ENCODE peak calls at places on chromosomes 16 and 17, in six cellular contexts. Q, B, U, H, P and G are unnamed samples.
A peak's percentile ranks its signal among the peaks of the same experiment; 100 is the strongest.

GRCh38 chr16:17271687-17272086 is 199.1 kb downstream of the XYLT1 start:
- DNase-seq in Q (no peak), B (peak; percentile 63), U (no peak), H (peak; percentile 24), P (no peak), G (no peak)

GRCh38 chr16:55539049-55539448 is 27.4 kb upstream of the CAPNS2 start:
- DNase-seq in Q (no peak), B (no peak), U (no peak), H (no peak), P (no peak), G (no peak)

GRCh38 chr17:44872131-44872768 is 24.6 kb downstream of the HIGD1B start:
- DNase-seq in Q (no peak), B (peak; percentile 8), U (no peak), H (peak; percentile 18), P (no peak), G (no peak)

GRCh38 chr17:81576621-81577277 is 24.6 kb upstream of the FAAP100 start:
- DNase-seq in Q (peak; percentile 84), B (no peak), U (no peak), H (peak; percentile 89), P (no peak), G (no peak)

GRCh38 chr16:10965440-10966039 is 21.2 kb downstream of the CLEC16A start:
- DNase-seq in Q (no peak), B (no peak), U (no peak), H (no peak), P (no peak), G (no peak)

GRCh38 chr16:85757341-85757822 is 6.5 kb upstream of the C16orf74 start:
- DNase-seq in Q (no peak), B (no peak), U (no peak), H (peak; percentile 89), P (no peak), G (no peak)

GRCh38 chr16:49330562-49331201 is 42.9 kb upstream of the C16orf78 start:
- DNase-seq in Q (no peak), B (no peak), U (no peak), H (no peak), P (no peak), G (no peak)

GRCh38 chr17:50087246-50087911 is 7.8 kb upstream of the PDK2 start:
- DNase-seq in Q (peak; percentile 65), B (peak; percentile 54), U (no peak), H (peak; percentile 72), P (peak; percentile 70), G (no peak)

GRCh38 chr16:561957-562938 is 2.1 kb downstream of the PRR35 start:
- DNase-seq in Q (no peak), B (no peak), U (no peak), H (no peak), P (no peak), G (no peak)

GRCh38 chr17:68346448-68346847 is 55.2 kb downstream of the ARSG start:
- DNase-seq in Q (no peak), B (peak; percentile 35), U (no peak), H (no peak), P (peak; percentile 56), G (no peak)

GRCh38 chr17:13561606-13562270 is 40.0 kb downstream of the HS3ST3A1 start:
- DNase-seq in Q (peak; percentile 41), B (no peak), U (no peak), H (peak; percentile 95), P (no peak), G (no peak)

GRCh38 chr16:86508028-86508946 is 2.0 kb upstream of the FOXF1 start:
- DNase-seq in Q (no peak), B (no peak), U (no peak), H (no peak), P (no peak), G (no peak)

GRCh38 chr16:6446370-6446769 is 886.3 kb upstream of the RBFOX1 start:
- DNase-seq in Q (no peak), B (no peak), U (no peak), H (no peak), P (no peak), G (no peak)

GRCh38 chr16:53201900-53202299 is 147.1 kb downstream of the CHD9 start:
- DNase-seq in Q (no peak), B (no peak), U (no peak), H (no peak), P (no peak), G (no peak)

GRCh38 chr17:3022197-3022596 is 41.2 kb downstream of the OR1D5 start:
- DNase-seq in Q (no peak), B (no peak), U (no peak), H (no peak), P (no peak), G (no peak)

GRCh38 chr17:37642706-37643105 is 540 bp downstream of the DDX52 start:
- DNase-seq in Q (no peak), B (peak; percentile 3), U (no peak), H (peak; percentile 50), P (no peak), G (no peak)

GRCh38 chr17:65218261-65218660 is 81.1 kb downstream of the RGS9 start:
- DNase-seq in Q (no peak), B (no peak), U (no peak), H (no peak), P (no peak), G (no peak)

GRCh38 chr17:6471531-6472465 is 27.5 kb downstream of the PIMREG start:
- DNase-seq in Q (peak; percentile 88), B (no peak), U (peak; percentile 25), H (peak; percentile 57), P (no peak), G (no peak)

GRCh38 chr17:56754523-56755208 is 79.1 kb downstream of the C17orf67 start:
- DNase-seq in Q (peak; percentile 38), B (no peak), U (no peak), H (peak; percentile 59), P (no peak), G (no peak)

GRCh38 chr16:30740364-30741251 is 7.6 kb upstream of the PHKG2 start:
- DNase-seq in Q (peak; percentile 93), B (no peak), U (peak; percentile 41), H (peak; percentile 74), P (no peak), G (no peak)

GRCh38 chr17:29760771-29761682 is 138.3 kb upstream of the CORO6 start:
- DNase-seq in Q (peak; percentile 67), B (peak; percentile 80), U (no peak), H (peak; percentile 90), P (peak; percentile 87), G (no peak)

GRCh38 chr17:44581868-44582267 is 24.6 kb downstream of the FZD2 start:
- DNase-seq in Q (no peak), B (no peak), U (no peak), H (no peak), P (no peak), G (no peak)

GRCh38 chr16:84650062-84650991 is 2.0 kb downstream of the KLHL36 start:
- DNase-seq in Q (no peak), B (no peak), U (peak; percentile 42), H (peak; percentile 26), P (no peak), G (peak; percentile 41)

GRCh38 chr16:3471518-3472176 is 23.6 kb downstream of the C16orf90 start:
- DNase-seq in Q (no peak), B (no peak), U (no peak), H (no peak), P (no peak), G (no peak)

GRCh38 chr17:42560246-42560645 is 1.7 kb upstream of the COASY start:
- DNase-seq in Q (no peak), B (no peak), U (no peak), H (no peak), P (no peak), G (no peak)

GRCh38 chr17:72145972-72146755 is 25.3 kb downstream of the SOX9 start:
- DNase-seq in Q (peak; percentile 29), B (no peak), U (no peak), H (peak; percentile 14), P (no peak), G (no peak)

GRCh38 chr16:10828851-10829331 is 10.3 kb upstream of the TVP23A start:
- DNase-seq in Q (peak; percentile 59), B (peak; percentile 92), U (peak; percentile 64), H (peak; percentile 89), P (no peak), G (peak; percentile 4)